ENCODE peak calls at places on chromosomes 6 and 20, in four cellular contexts. One of them, this sample, is unnamed. For H4K20me1, the result is how much of the 10 kb centered on the place peaks cover.

GRCh38 chr6:43952746-43953145 is 174.5 kb downstream of the MRPL14 start:
- DNase-seq in endothelial cell of umbilical vein: no peak
- DNase-seq in fibroblast of lung: no peak
- DNase-seq in neural progenitor cell: no peak
- DNase-seq in this sample: no peak

GRCh38 chr6:138005846-138006245 is 101.4 kb downstream of the PERP start:
- DNase-seq in endothelial cell of umbilical vein: no peak
- DNase-seq in fibroblast of lung: no peak
- DNase-seq in neural progenitor cell: no peak
- DNase-seq in this sample: no peak

GRCh38 chr6:151475653-151476523 is 17.9 kb upstream of the CCDC170 start:
- DNase-seq in endothelial cell of umbilical vein: peak
- DNase-seq in fibroblast of lung: peak
- DNase-seq in neural progenitor cell: peak
- DNase-seq in this sample: peak

GRCh38 chr20:58228484-58229197 is at the start of gene ANKRD60:
- DNase-seq in endothelial cell of umbilical vein: peak
- DNase-seq in fibroblast of lung: peak
- DNase-seq in neural progenitor cell: peak
- DNase-seq in this sample: peak

GRCh38 chr6:158703840-158704822 is 54.3 kb downstream of the SYTL3 start:
- DNase-seq in endothelial cell of umbilical vein: peak
- DNase-seq in fibroblast of lung: peak
- DNase-seq in neural progenitor cell: peak
- DNase-seq in this sample: peak

GRCh38 chr6:28747631-28748157 is 176.1 kb downstream of the TRIM27 start:
- DNase-seq in endothelial cell of umbilical vein: peak
- DNase-seq in fibroblast of lung: peak
- DNase-seq in neural progenitor cell: peak
- DNase-seq in this sample: peak

GRCh38 chr20:31596831-31597482 is 8.1 kb upstream of the ID1 start:
- DNase-seq in endothelial cell of umbilical vein: no peak
- DNase-seq in fibroblast of lung: no peak
- DNase-seq in neural progenitor cell: no peak
- DNase-seq in this sample: no peak

GRCh38 chr6:134840086-134840485 is 109.8 kb downstream of the ALDH8A1 start:
- DNase-seq in endothelial cell of umbilical vein: no peak
- DNase-seq in fibroblast of lung: no peak
- DNase-seq in neural progenitor cell: no peak
- DNase-seq in this sample: no peak

GRCh38 chr6:37514377-37514776 is 14.7 kb upstream of the CCDC167 start:
- DNase-seq in endothelial cell of umbilical vein: no peak
- DNase-seq in fibroblast of lung: peak
- DNase-seq in neural progenitor cell: no peak
- DNase-seq in this sample: peak

GRCh38 chr6:40848038-40848437 is 191.0 kb downstream of the UNC5CL start:
- DNase-seq in endothelial cell of umbilical vein: no peak
- DNase-seq in fibroblast of lung: peak
- DNase-seq in neural progenitor cell: no peak
- DNase-seq in this sample: no peak

GRCh38 chr6:157089258-157089657 is 234.1 kb downstream of the TMEM242 start:
- DNase-seq in endothelial cell of umbilical vein: no peak
- DNase-seq in fibroblast of lung: peak
- DNase-seq in neural progenitor cell: peak
- DNase-seq in this sample: peak

GRCh38 chr6:57224769-57225515 is 2.8 kb upstream of the RAB23 start:
- DNase-seq in endothelial cell of umbilical vein: no peak
- DNase-seq in fibroblast of lung: peak
- DNase-seq in neural progenitor cell: no peak
- DNase-seq in this sample: peak

GRCh38 chr6:110723017-110723416 is 92.3 kb downstream of the CDK19 start:
- DNase-seq in endothelial cell of umbilical vein: no peak
- DNase-seq in fibroblast of lung: no peak
- DNase-seq in neural progenitor cell: no peak
- DNase-seq in this sample: no peak

GRCh38 chr6:118325220-118325860 is 222.8 kb upstream of the PLN start:
- DNase-seq in endothelial cell of umbilical vein: no peak
- DNase-seq in fibroblast of lung: peak
- DNase-seq in neural progenitor cell: no peak
- DNase-seq in this sample: peak

GRCh38 chr6:33815854-33816253 is 12.1 kb upstream of the MLN start:
- DNase-seq in endothelial cell of umbilical vein: peak
- DNase-seq in fibroblast of lung: peak
- DNase-seq in neural progenitor cell: peak
- DNase-seq in this sample: no peak

GRCh38 chr6:44704240-44705150 is 317.0 kb downstream of the CDC5L start:
- DNase-seq in endothelial cell of umbilical vein: no peak
- DNase-seq in fibroblast of lung: no peak
- DNase-seq in neural progenitor cell: no peak
- DNase-seq in this sample: no peak

GRCh38 chr6:139515511-139515910 is 141.1 kb upstream of the CITED2 start:
- DNase-seq in endothelial cell of umbilical vein: no peak
- DNase-seq in fibroblast of lung: peak
- DNase-seq in neural progenitor cell: no peak
- DNase-seq in this sample: peak

GRCh38 chr6:163329991-163330390 is 84.5 kb upstream of the QKI start:
- DNase-seq in endothelial cell of umbilical vein: peak
- DNase-seq in fibroblast of lung: peak
- DNase-seq in neural progenitor cell: no peak
- DNase-seq in this sample: peak

GRCh38 chr6:31969712-31970603 is 2.0 kb downstream of the DXO start:
- DNase-seq in endothelial cell of umbilical vein: no peak
- DNase-seq in fibroblast of lung: peak
- DNase-seq in neural progenitor cell: no peak
- DNase-seq in this sample: peak
- H3K27ac ChIP-seq in endothelial cell of umbilical vein: no peak
- H3K27ac ChIP-seq in fibroblast of lung: peak
- H3K27ac ChIP-seq in neural progenitor cell: no peak
- H3K27ac ChIP-seq in this sample: peak

DNA sequence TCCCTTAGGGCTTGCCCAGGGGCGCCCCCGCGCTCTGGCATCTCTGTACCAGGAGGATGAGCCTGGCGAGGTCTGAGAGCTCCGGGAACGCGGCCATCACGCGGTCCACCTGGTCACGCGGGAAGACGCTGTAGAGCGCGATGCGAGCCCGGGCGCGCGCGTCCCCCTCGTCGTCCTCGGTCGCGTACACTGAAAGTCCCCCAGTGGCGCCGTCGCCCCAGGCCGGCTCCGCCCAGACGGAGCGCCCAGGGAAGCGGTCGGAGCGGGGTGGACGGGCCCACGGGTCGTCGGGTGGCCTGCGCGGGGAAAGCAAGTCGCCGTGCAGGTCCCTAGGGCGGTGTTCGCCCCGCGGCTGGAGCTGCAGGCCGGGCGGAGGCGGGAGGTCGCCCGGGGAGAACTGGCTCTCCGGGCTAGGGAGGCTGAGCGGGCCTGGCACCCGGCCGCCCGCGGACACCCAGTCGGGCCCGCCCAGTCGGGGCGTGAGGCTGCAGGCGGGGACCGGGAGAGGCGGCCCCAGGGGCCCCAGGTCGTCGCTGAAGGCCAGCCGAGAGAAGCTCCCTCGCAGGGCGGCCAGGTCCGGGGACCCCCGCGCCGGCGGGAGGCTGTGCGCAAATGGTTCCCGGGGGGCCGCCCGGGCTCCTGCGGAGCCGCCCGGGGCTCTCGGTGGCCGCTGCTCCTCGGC is 34.0 kb downstream of the ZC3H12D start:
- DNase-seq in endothelial cell of umbilical vein: no peak
- DNase-seq in fibroblast of lung: peak
- DNase-seq in neural progenitor cell: peak
- DNase-seq in this sample: no peak
- H2AFZ ChIP-seq in endothelial cell of umbilical vein: no peak
- H2AFZ ChIP-seq in fibroblast of lung: no peak
- H2AFZ ChIP-seq in neural progenitor cell: peak
- H2AFZ ChIP-seq in this sample: peak

DNA sequence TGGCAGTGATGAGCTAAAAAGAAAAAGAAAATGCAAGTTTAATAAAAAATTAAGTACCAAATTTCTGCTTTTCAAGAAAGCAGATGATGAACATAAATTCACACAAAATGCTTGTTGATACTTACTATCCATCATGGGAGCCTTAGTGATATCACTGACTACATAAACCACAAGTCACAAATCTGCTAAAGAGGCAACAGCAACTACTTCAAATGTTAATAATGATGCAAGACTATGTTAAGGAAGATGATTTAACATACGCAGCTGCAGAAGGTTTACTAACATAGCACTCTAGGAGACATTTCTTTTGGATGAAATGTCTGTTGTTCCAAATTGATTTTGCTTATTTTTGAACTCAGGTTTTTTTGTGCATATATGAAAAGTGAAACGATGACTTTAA is 18.6 kb downstream of the FYN start:
- DNase-seq in endothelial cell of umbilical vein: no peak
- DNase-seq in fibroblast of lung: peak
- DNase-seq in neural progenitor cell: no peak
- DNase-seq in this sample: no peak
- H4K20me1 ChIP-seq in endothelial cell of umbilical vein: under half
- H4K20me1 ChIP-seq in fibroblast of lung: under half
- H4K20me1 ChIP-seq in neural progenitor cell: half or more
- H4K20me1 ChIP-seq in this sample: half or more

GRCh38 chr6:142874676-142875075 is 70.3 kb downstream of the HIVEP2 start:
- DNase-seq in endothelial cell of umbilical vein: no peak
- DNase-seq in fibroblast of lung: no peak
- DNase-seq in neural progenitor cell: no peak
- DNase-seq in this sample: no peak
- H3K27ac ChIP-seq in endothelial cell of umbilical vein: no peak
- H3K27ac ChIP-seq in fibroblast of lung: no peak
- H3K27ac ChIP-seq in neural progenitor cell: no peak
- H3K27ac ChIP-seq in this sample: no peak

GRCh38 chr6:166025149-166025898 is 142.3 kb downstream of the TBXT start:
- DNase-seq in endothelial cell of umbilical vein: no peak
- DNase-seq in fibroblast of lung: peak
- DNase-seq in neural progenitor cell: no peak
- DNase-seq in this sample: peak
- H2AFZ ChIP-seq in endothelial cell of umbilical vein: no peak
- H2AFZ ChIP-seq in fibroblast of lung: no peak
- H2AFZ ChIP-seq in neural progenitor cell: no peak
- H2AFZ ChIP-seq in this sample: no peak

GRCh38 chr20:17651761-17652388 is 30.2 kb downstream of the RRBP1 start:
- DNase-seq in endothelial cell of umbilical vein: no peak
- DNase-seq in fibroblast of lung: no peak
- DNase-seq in neural progenitor cell: no peak
- DNase-seq in this sample: no peak
- H4K20me1 ChIP-seq in endothelial cell of umbilical vein: under half
- H4K20me1 ChIP-seq in fibroblast of lung: under half
- H4K20me1 ChIP-seq in neural progenitor cell: half or more
- H4K20me1 ChIP-seq in this sample: half or more

GRCh38 chr20:36645998-36646397 is at the start of gene SLA2:
- DNase-seq in endothelial cell of umbilical vein: no peak
- DNase-seq in fibroblast of lung: no peak
- DNase-seq in neural progenitor cell: no peak
- DNase-seq in this sample: no peak

GRCh38 chr20:36646678-36647077 is 682 bp upstream of the SLA2 start:
- DNase-seq in endothelial cell of umbilical vein: no peak
- DNase-seq in fibroblast of lung: no peak
- DNase-seq in neural progenitor cell: no peak
- DNase-seq in this sample: no peak

GRCh38 chr20:36645353-36645752 is 643 bp downstream of the SLA2 start:
- DNase-seq in endothelial cell of umbilical vein: no peak
- DNase-seq in fibroblast of lung: no peak
- DNase-seq in neural progenitor cell: no peak
- DNase-seq in this sample: no peak

GRCh38 chr20:36644032-36644712 is 1.8 kb downstream of the SLA2 start:
- DNase-seq in endothelial cell of umbilical vein: no peak
- DNase-seq in fibroblast of lung: no peak
- DNase-seq in neural progenitor cell: no peak
- DNase-seq in this sample: no peak

GRCh38 chr20:36644713-36645109 is 1.3 kb downstream of the SLA2 start:
- DNase-seq in endothelial cell of umbilical vein: no peak
- DNase-seq in fibroblast of lung: no peak
- DNase-seq in neural progenitor cell: no peak
- DNase-seq in this sample: no peak
- H3K27ac ChIP-seq in endothelial cell of umbilical vein: no peak
- H3K27ac ChIP-seq in fibroblast of lung: no peak
- H3K27ac ChIP-seq in neural progenitor cell: no peak
- H3K27ac ChIP-seq in this sample: no peak

This sample was measured in astrocyte.